ENCODE peak calls at places on chromosomes 2 and 18, in four cellular contexts. Q, H, D and S are unnamed samples.

GRCh38 chr2:218079943-218080913 is 11.2 kb downstream of the RUFY4 start:
- DNase-seq in Q (no peak), H (no peak), D (no peak), S (no peak)

GRCh38 chr2:231692847-231693246 is 15.5 kb upstream of the PTMA start:
- DNase-seq in Q (no peak), H (no peak), D (no peak), S (no peak)

GRCh38 chr2:84301717-84302116 is 157.4 kb downstream of the SUCLG1 start:
- DNase-seq in Q (no peak), D (no peak), H (no peak), S (no peak)

GRCh38 chr2:38315707-38316333 is 61.3 kb downstream of the ATL2 start:
- DNase-seq in D (no peak), Q (peak; percentile 54), H (no peak), S (no peak)

GRCh38 chr2:203279288-203279687 is 40.5 kb downstream of the CYP20A1 start:
- DNase-seq in Q (no peak), H (no peak), D (no peak), S (no peak)

GRCh38 chr2:31080361-31080760 is 57.9 kb downstream of the GALNT14 start:
- DNase-seq in D (no peak), H (no peak), Q (no peak), S (no peak)

GRCh38 chr2:239268082-239268481 is 132.7 kb downstream of the HDAC4 start:
- DNase-seq in D (no peak), Q (no peak), H (peak; percentile 78), S (no peak)

GRCh38 chr2:207088839-207089238 is 76.9 kb downstream of the KLF7 start:
- DNase-seq in D (no peak), Q (no peak), H (no peak), S (no peak)

GRCh38 chr2:96088340-96089335 is 27.7 kb downstream of the ADRA2B start:
- DNase-seq in H (peak; percentile 50), D (no peak), Q (peak; percentile 1), S (no peak)

GRCh38 chr2:121480826-121481225 is 49.9 kb upstream of the RNU4ATAC start:
- DNase-seq in H (no peak), Q (no peak), D (no peak), S (no peak)

GRCh38 chr2:181471227-181471626 is 14.0 kb downstream of the ITGA4 start:
- DNase-seq in D (no peak), H (no peak), Q (no peak), S (no peak)

GRCh38 chr18:23032030-23032582 is 99.0 kb downstream of the RBBP8 start:
- DNase-seq in D (no peak), H (no peak), Q (no peak), S (peak; percentile 53)

GRCh38 chr2:46720592-46721185 is 194.9 kb downstream of the MCFD2 start:
- DNase-seq in H (no peak), D (no peak), Q (no peak), S (no peak)

GRCh38 chr2:240593703-240594451 is 7.3 kb downstream of the CAPN10 start:
- DNase-seq in Q (no peak), H (peak; percentile 61), D (no peak), S (no peak)

GRCh38 chr2:172464340-172465129 is 37.1 kb downstream of the ITGA6 start:
- DNase-seq in D (no peak), Q (no peak), H (no peak), S (no peak)

GRCh38 chr2:101200714-101201113 is 49.5 kb upstream of the TBC1D8 start:
- DNase-seq in D (no peak), Q (no peak), H (no peak), S (no peak)

GRCh38 chr2:191665286-191665685 is 12.7 kb upstream of the NABP1 start:
- DNase-seq in H (no peak), D (no peak), Q (no peak), S (no peak)

GRCh38 chr2:48092846-48093498 is 186.7 kb upstream of the FBXO11 start:
- DNase-seq in H (no peak), D (no peak), Q (no peak), S (no peak)

GRCh38 chr2:166411473-166412230 is 35.9 kb upstream of the SCN9A start:
- DNase-seq in D (no peak), H (no peak), Q (no peak), S (no peak)

GRCh38 chr2:113679457-113679856 is 52.4 kb downstream of the RABL2A start:
- DNase-seq in H (no peak), D (no peak), Q (peak; percentile 3), S (no peak)

GRCh38 chr2:238383743-238384370 is 42.9 kb upstream of the ASB1 start:
- DNase-seq in H (no peak), D (no peak), Q (no peak), S (no peak)

GRCh38 chr2:84939426-84940087 is 31.4 kb upstream of the KCMF1 start:
- DNase-seq in Q (no peak), D (no peak), H (no peak), S (no peak)

GRCh38 chr2:100292022-100292580 is 30.2 kb downstream of the LONRF2 start:
- DNase-seq in D (no peak), Q (peak; percentile 9), H (peak; percentile 74), S (no peak)

GRCh38 chr2:202871161-202872141 is at the start of gene ICA1L:
- DNase-seq in H (peak; percentile 88), D (peak; percentile 56), Q (peak; percentile 95), S (peak; percentile 20)

GRCh38 chr2:60271718-60272117 is 281.7 kb downstream of the BCL11A start:
- DNase-seq in H (no peak), Q (no peak), D (no peak), S (no peak)

GRCh38 chr2:183359867-183360266 is 235.6 kb downstream of the NUP35 start:
- DNase-seq in H (no peak), D (no peak), Q (no peak), S (no peak)

GRCh38 chr2:146818122-146818521 is 1026.7 kb upstream of the ACVR2A start:
- DNase-seq in D (no peak), Q (no peak), H (no peak), S (no peak)

GRCh38 chr2:208315081-208315788 is 49.2 kb downstream of the PIKFYVE start:
- DNase-seq in H (no peak), D (peak; percentile 81), Q (no peak), S (no peak)

GRCh38 chr2:110770696-110771425 is 38.5 kb downstream of the ACOXL start:
- DNase-seq in H (no peak), D (peak; percentile 57), Q (peak; percentile 95), S (peak; percentile 9)

GRCh38 chr18:21361297-21361880 is 119.4 kb downstream of the GREB1L start:
- DNase-seq in Q (peak; percentile 62), D (no peak), H (no peak), S (no peak)

GRCh38 chr2:212905640-212906201 is 245.7 kb downstream of the IKZF2 start:
- DNase-seq in D (no peak), Q (peak; percentile 53), H (no peak), S (no peak)

GRCh38 chr2:172101008-172101706 is 1.5 kb downstream of the DLX2 start:
- DNase-seq in Q (peak; percentile 54), D (no peak), H (no peak), S (no peak)

GRCh38 chr2:138780451-138780880 is 276 bp upstream of the NXPH2 start:
- DNase-seq in D (no peak), H (no peak), Q (peak; percentile 50), S (no peak)

GRCh38 chr2:161409308-161409707 is 6.8 kb upstream of the TBR1 start:
- DNase-seq in H (no peak), Q (no peak), D (no peak), S (no peak)

GRCh38 chr2:88077076-88077475 is 9.5 kb downstream of the SMYD1 start:
- DNase-seq in H (no peak), D (no peak), Q (no peak), S (no peak)

GRCh38 chr18:44507729-44508325 is 172.9 kb upstream of the SETBP1 start:
- DNase-seq in Q (no peak), D (peak; percentile 45), H (peak; percentile 66), S (no peak)

GRCh38 chr2:124973396-124973795 is 948.3 kb downstream of the CNTNAP5 start:
- DNase-seq in D (no peak), H (no peak), Q (no peak), S (no peak)

GRCh38 chr18:39841133-39842041 is 2113.6 kb upstream of the PIK3C3 start:
- DNase-seq in D (no peak), Q (peak; percentile 92), H (peak; percentile 68), S (no peak)
- TF ChIP-seq CTCF in D (no peak), Q (peak; percentile 67), H (peak; percentile 36), S (peak; percentile 70)

GRCh38 chr2:279366-279765 is 8.5 kb downstream of the ALKAL2 start:
- DNase-seq in Q (no peak), D (no peak), H (no peak), S (no peak)
- H3K4me3 ChIP-seq in Q (no peak overlapping the region), D (no peak overlapping the region), H (no peak overlapping the region), S (no peak overlapping the region)

DNA sequence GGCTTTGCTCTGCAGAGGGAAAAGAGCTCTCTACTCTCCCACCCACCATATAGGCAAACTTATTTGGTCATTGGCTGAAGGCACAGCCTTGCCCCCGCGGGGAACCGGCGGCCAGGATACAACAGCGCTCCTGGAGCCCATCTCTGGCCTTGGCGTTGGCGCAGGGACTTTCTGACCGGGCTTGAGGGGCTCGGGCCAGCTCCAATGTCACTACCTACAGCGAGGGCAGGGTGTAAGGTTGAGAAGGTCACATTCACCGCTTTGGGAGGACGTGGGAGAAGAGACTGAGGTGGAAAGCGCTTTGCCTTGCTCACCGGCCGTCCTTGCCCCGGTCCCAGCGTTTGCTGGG is 2.2 kb downstream of the ONECUT2 start:
- DNase-seq in H (no peak), D (no peak), Q (peak; percentile 37), S (no peak)
- H3K27me3 ChIP-seq in H (peaks cover 90% of the 10 kb centered on the region), D (peaks cover 5% of the 10 kb centered on the region), Q (peaks cover 100% of the 10 kb centered on the region), S (peaks cover 68% of the 10 kb centered on the region)

GRCh38 chr2:119234021-119235019 is 10.7 kb downstream of the STEAP3 start:
- DNase-seq in D (no peak), Q (peak; percentile 90), H (no peak), S (no peak)
- TF ChIP-seq CTCF in D (no peak), Q (peak; percentile 72), H (peak; percentile 14), S (peak; percentile 52)

GRCh38 chr2:105777506-105778343 is 33.0 kb downstream of the NCK2 start:
- DNase-seq in Q (no peak), D (no peak), H (no peak), S (no peak)

GRCh38 chr2:105775809-105776559 is 31.3 kb downstream of the NCK2 start:
- DNase-seq in Q (no peak), D (no peak), H (no peak), S (no peak)

GRCh38 chr2:105776560-105776928 is 31.8 kb downstream of the NCK2 start:
- DNase-seq in H (no peak), D (no peak), Q (no peak), S (no peak)

GRCh38 chr2:105778344-105778607 is 33.6 kb downstream of the NCK2 start:
- DNase-seq in D (no peak), H (no peak), Q (no peak), S (no peak)

GRCh38 chr2:105777071-105777482 is 32.4 kb downstream of the NCK2 start:
- DNase-seq in H (no peak), D (no peak), Q (no peak), S (no peak)
- H3K4me3 ChIP-seq in H (no peak overlapping the region), D (no peak overlapping the region), Q (no peak overlapping the region), S (no peak overlapping the region)